ENCODE peak calls at places on chromosomes 11 and 22, in nine cellular contexts. One of them, this sample, is unnamed.

GRCh38 chr11:114088216-114088615 is 28.7 kb downstream of the ZBTB16 start:
- DNase-seq in heart right ventricle: no peak
- DNase-seq in IMR-90: no peak
- DNase-seq in omental fat pad: no peak
- DNase-seq in transverse colon: no peak
- DNase-seq in nephron progenitor cell: no peak
- DNase-seq in HFFc6: no peak
- DNase-seq in GM13976: no peak
- DNase-seq in right lobe of liver: no peak
- DNase-seq in this sample: no peak

GRCh38 chr11:11265320-11265719 is 87.7 kb downstream of the CSNK2A3 start:
- DNase-seq in GM13976: no peak
- DNase-seq in heart right ventricle: no peak
- DNase-seq in transverse colon: no peak
- DNase-seq in nephron progenitor cell: no peak
- DNase-seq in HFFc6: no peak
- DNase-seq in IMR-90: no peak
- DNase-seq in omental fat pad: no peak
- DNase-seq in right lobe of liver: no peak
- DNase-seq in this sample: no peak

GRCh38 chr11:69465236-69466000 is 16.0 kb upstream of the LINC01488 start:
- DNase-seq in nephron progenitor cell: no peak
- DNase-seq in right lobe of liver: peak; percentile 39
- DNase-seq in omental fat pad: no peak
- DNase-seq in transverse colon: peak; percentile 64
- DNase-seq in GM13976: no peak
- DNase-seq in IMR-90: no peak
- DNase-seq in heart right ventricle: no peak
- DNase-seq in HFFc6: no peak
- DNase-seq in this sample: peak; percentile 45

GRCh38 chr11:69253028-69253427 is 40.9 kb upstream of the MYEOV start:
- DNase-seq in HFFc6: peak; percentile 76
- DNase-seq in nephron progenitor cell: no peak
- DNase-seq in IMR-90: peak; percentile 73
- DNase-seq in omental fat pad: no peak
- DNase-seq in transverse colon: no peak
- DNase-seq in heart right ventricle: no peak
- DNase-seq in right lobe of liver: no peak
- DNase-seq in GM13976: no peak
- DNase-seq in this sample: no peak

GRCh38 chr11:22340803-22341581 is 2.8 kb downstream of the SLC17A6 start:
- DNase-seq in right lobe of liver: peak; percentile 47
- DNase-seq in HFFc6: no peak
- DNase-seq in transverse colon: no peak
- DNase-seq in IMR-90: no peak
- DNase-seq in nephron progenitor cell: peak; percentile 26
- DNase-seq in GM13976: no peak
- DNase-seq in heart right ventricle: no peak
- DNase-seq in omental fat pad: no peak
- DNase-seq in this sample: no peak

GRCh38 chr11:68354181-68354872 is 41.9 kb downstream of the LRP5 start:
- DNase-seq in IMR-90: peak; percentile 89
- DNase-seq in GM13976: no peak
- DNase-seq in heart right ventricle: peak; percentile 76
- DNase-seq in HFFc6: peak; percentile 81
- DNase-seq in nephron progenitor cell: no peak
- DNase-seq in omental fat pad: peak; percentile 52
- DNase-seq in transverse colon: peak; percentile 89
- DNase-seq in right lobe of liver: peak; percentile 79
- DNase-seq in this sample: peak; percentile 83

GRCh38 chr22:45683248-45683647 is 11.6 kb downstream of the ATXN10 start:
- DNase-seq in omental fat pad: no peak
- DNase-seq in transverse colon: no peak
- DNase-seq in HFFc6: no peak
- DNase-seq in heart right ventricle: no peak
- DNase-seq in GM13976: no peak
- DNase-seq in nephron progenitor cell: no peak
- DNase-seq in right lobe of liver: no peak
- DNase-seq in IMR-90: no peak
- DNase-seq in this sample: no peak

GRCh38 chr11:18727499-18728236 is 1.7 kb upstream of the IGSF22 start:
- DNase-seq in HFFc6: no peak
- DNase-seq in right lobe of liver: no peak
- DNase-seq in omental fat pad: no peak
- DNase-seq in heart right ventricle: peak; percentile 31
- DNase-seq in GM13976: peak; percentile 77
- DNase-seq in nephron progenitor cell: peak; percentile 69
- DNase-seq in IMR-90: peak; percentile 16
- DNase-seq in transverse colon: peak; percentile 39
- DNase-seq in this sample: no peak

GRCh38 chr11:17588166-17588565 is 41.1 kb downstream of the OTOG start:
- DNase-seq in IMR-90: no peak
- DNase-seq in heart right ventricle: no peak
- DNase-seq in omental fat pad: no peak
- DNase-seq in GM13976: no peak
- DNase-seq in HFFc6: no peak
- DNase-seq in nephron progenitor cell: no peak
- DNase-seq in right lobe of liver: no peak
- DNase-seq in transverse colon: no peak
- DNase-seq in this sample: no peak

GRCh38 chr11:106632283-106632682 is 386.0 kb downstream of the GUCY1A2 start:
- DNase-seq in nephron progenitor cell: no peak
- DNase-seq in HFFc6: no peak
- DNase-seq in right lobe of liver: no peak
- DNase-seq in omental fat pad: no peak
- DNase-seq in GM13976: no peak
- DNase-seq in transverse colon: no peak
- DNase-seq in heart right ventricle: no peak
- DNase-seq in IMR-90: no peak
- DNase-seq in this sample: no peak

GRCh38 chr22:26921726-26922125 is 264.3 kb downstream of the MIAT start:
- DNase-seq in GM13976: no peak
- DNase-seq in heart right ventricle: no peak
- DNase-seq in transverse colon: no peak
- DNase-seq in nephron progenitor cell: no peak
- DNase-seq in IMR-90: no peak
- DNase-seq in right lobe of liver: no peak
- DNase-seq in omental fat pad: no peak
- DNase-seq in HFFc6: no peak
- DNase-seq in this sample: no peak

GRCh38 chr11:117769530-117769929 is 27.5 kb downstream of the DSCAML1 start:
- DNase-seq in omental fat pad: no peak
- DNase-seq in transverse colon: no peak
- DNase-seq in GM13976: no peak
- DNase-seq in heart right ventricle: no peak
- DNase-seq in HFFc6: no peak
- DNase-seq in right lobe of liver: no peak
- DNase-seq in nephron progenitor cell: no peak
- DNase-seq in IMR-90: no peak
- DNase-seq in this sample: no peak

GRCh38 chr22:43951391-43951790 is 3.9 kb upstream of the SAMM50 start:
- DNase-seq in GM13976: no peak
- DNase-seq in nephron progenitor cell: no peak
- DNase-seq in HFFc6: no peak
- DNase-seq in IMR-90: no peak
- DNase-seq in right lobe of liver: no peak
- DNase-seq in omental fat pad: no peak
- DNase-seq in heart right ventricle: no peak
- DNase-seq in transverse colon: no peak
- DNase-seq in this sample: no peak

DNA sequence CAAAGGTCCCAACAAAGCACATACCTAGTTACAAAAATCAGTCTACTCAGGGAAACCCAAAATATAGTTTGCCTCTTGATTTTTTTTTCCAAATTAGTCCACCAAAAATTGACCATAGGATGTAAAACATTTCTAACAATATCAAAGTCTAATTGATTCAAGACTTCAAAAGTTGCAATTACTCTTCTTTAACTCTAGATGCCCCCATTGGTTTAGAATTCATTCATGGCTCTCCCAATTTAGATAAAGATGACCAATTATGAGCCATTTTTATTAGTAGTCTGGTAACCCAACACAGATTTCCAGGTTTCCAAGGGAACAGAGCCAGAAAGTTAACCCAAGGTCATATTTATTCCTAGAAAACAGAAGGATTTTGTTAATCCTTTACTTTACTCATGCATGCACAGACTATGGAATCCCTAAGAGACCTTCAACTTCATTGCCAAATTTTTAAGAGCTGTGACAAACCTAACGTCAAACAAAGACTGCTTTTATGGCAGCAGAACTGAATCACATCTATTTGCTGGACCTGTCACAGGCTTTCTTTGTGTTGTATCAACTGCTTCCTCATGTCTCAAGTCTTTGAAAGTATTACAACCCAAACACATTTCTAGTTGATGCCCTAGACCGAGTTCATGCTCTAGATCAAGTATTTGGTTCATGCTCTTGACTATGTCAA is 55.3 kb downstream of the C22orf42 start:
- DNase-seq in HFFc6: peak; percentile 11
- DNase-seq in GM13976: no peak
- DNase-seq in heart right ventricle: no peak
- DNase-seq in IMR-90: peak; percentile 3
- DNase-seq in nephron progenitor cell: no peak
- DNase-seq in omental fat pad: no peak
- DNase-seq in right lobe of liver: no peak
- DNase-seq in transverse colon: no peak
- DNase-seq in this sample: no peak
- TF ChIP-seq CTCF in HFFc6: peak; percentile 69
- TF ChIP-seq CTCF in GM13976: peak; percentile 6
- TF ChIP-seq CTCF in heart right ventricle: peak; percentile 39
- TF ChIP-seq CTCF in IMR-90: peak; percentile 37
- TF ChIP-seq CTCF in nephron progenitor cell: no peak
- TF ChIP-seq CTCF in omental fat pad: no peak
- TF ChIP-seq CTCF in right lobe of liver: peak; percentile 46
- TF ChIP-seq CTCF in transverse colon: no peak
- TF ChIP-seq CTCF in this sample: no peak

DNA sequence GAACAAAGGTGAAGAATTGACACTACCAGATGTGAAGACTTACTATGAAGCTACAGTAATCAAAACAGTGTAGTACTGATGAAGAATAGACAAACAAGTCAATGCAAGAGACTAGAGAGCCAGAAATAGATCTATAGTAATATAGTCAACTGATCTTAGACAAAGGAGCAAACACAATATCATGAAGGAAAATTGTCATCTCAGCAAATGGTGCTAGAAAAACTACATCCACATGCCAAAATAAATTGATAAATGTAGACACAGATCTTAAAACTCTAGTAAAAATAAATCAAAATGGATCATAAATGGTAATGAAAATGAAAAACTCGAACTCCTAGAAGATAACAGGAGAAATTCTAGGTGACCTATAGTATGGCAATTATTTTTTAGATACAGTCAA is 609.5 kb downstream of the NELL1 start:
- DNase-seq in transverse colon: no peak
- DNase-seq in nephron progenitor cell: no peak
- DNase-seq in omental fat pad: no peak
- DNase-seq in right lobe of liver: no peak
- DNase-seq in HFFc6: no peak
- DNase-seq in IMR-90: no peak
- DNase-seq in GM13976: no peak
- DNase-seq in heart right ventricle: no peak
- DNase-seq in this sample: no peak
- TF ChIP-seq CTCF in transverse colon: no peak
- TF ChIP-seq CTCF in nephron progenitor cell: no peak
- TF ChIP-seq CTCF in omental fat pad: no peak
- TF ChIP-seq CTCF in right lobe of liver: no peak
- TF ChIP-seq CTCF in HFFc6: no peak
- TF ChIP-seq CTCF in IMR-90: no peak
- TF ChIP-seq CTCF in GM13976: no peak
- TF ChIP-seq CTCF in heart right ventricle: no peak
- TF ChIP-seq CTCF in this sample: no peak

GRCh38 chr11:15819679-15820286 is 536.6 kb downstream of the SOX6 start:
- DNase-seq in IMR-90: peak; percentile 19
- DNase-seq in GM13976: peak; percentile 26
- DNase-seq in right lobe of liver: peak; percentile 88
- DNase-seq in transverse colon: peak; percentile 87
- DNase-seq in omental fat pad: no peak
- DNase-seq in HFFc6: peak; percentile 25
- DNase-seq in nephron progenitor cell: peak; percentile 69
- DNase-seq in heart right ventricle: peak; percentile 79
- DNase-seq in this sample: peak; percentile 75
- TF ChIP-seq CTCF in IMR-90: peak; percentile 46
- TF ChIP-seq CTCF in GM13976: peak; percentile 91
- TF ChIP-seq CTCF in right lobe of liver: peak; percentile 95
- TF ChIP-seq CTCF in transverse colon: peak; percentile 84
- TF ChIP-seq CTCF in omental fat pad: no peak
- TF ChIP-seq CTCF in HFFc6: peak; percentile 82
- TF ChIP-seq CTCF in nephron progenitor cell: peak; percentile 79
- TF ChIP-seq CTCF in heart right ventricle: peak; percentile 90
- TF ChIP-seq CTCF in this sample: peak; percentile 84

GRCh38 chr11:43649921-43650320 is 30.6 kb upstream of the HSD17B12 start:
- DNase-seq in transverse colon: no peak
- DNase-seq in nephron progenitor cell: no peak
- DNase-seq in HFFc6: no peak
- DNase-seq in GM13976: no peak
- DNase-seq in heart right ventricle: no peak
- DNase-seq in omental fat pad: no peak
- DNase-seq in IMR-90: no peak
- DNase-seq in right lobe of liver: no peak
- DNase-seq in this sample: no peak

GRCh38 chr11:43646767-43647166 is 33.8 kb upstream of the HSD17B12 start:
- DNase-seq in omental fat pad: no peak
- DNase-seq in heart right ventricle: no peak
- DNase-seq in IMR-90: no peak
- DNase-seq in HFFc6: no peak
- DNase-seq in right lobe of liver: no peak
- DNase-seq in transverse colon: no peak
- DNase-seq in GM13976: no peak
- DNase-seq in nephron progenitor cell: no peak
- DNase-seq in this sample: no peak

GRCh38 chr11:43648888-43649287 is 31.6 kb upstream of the HSD17B12 start:
- DNase-seq in GM13976: no peak
- DNase-seq in nephron progenitor cell: no peak
- DNase-seq in transverse colon: no peak
- DNase-seq in omental fat pad: no peak
- DNase-seq in HFFc6: no peak
- DNase-seq in heart right ventricle: no peak
- DNase-seq in right lobe of liver: no peak
- DNase-seq in IMR-90: no peak
- DNase-seq in this sample: no peak

GRCh38 chr11:43644626-43645299 is 35.8 kb upstream of the HSD17B12 start:
- DNase-seq in IMR-90: peak; percentile 3
- DNase-seq in heart right ventricle: no peak
- DNase-seq in HFFc6: peak; percentile 1
- DNase-seq in omental fat pad: no peak
- DNase-seq in GM13976: peak; percentile 21
- DNase-seq in nephron progenitor cell: no peak
- DNase-seq in transverse colon: peak; percentile 8
- DNase-seq in right lobe of liver: no peak
- DNase-seq in this sample: no peak

DNA sequence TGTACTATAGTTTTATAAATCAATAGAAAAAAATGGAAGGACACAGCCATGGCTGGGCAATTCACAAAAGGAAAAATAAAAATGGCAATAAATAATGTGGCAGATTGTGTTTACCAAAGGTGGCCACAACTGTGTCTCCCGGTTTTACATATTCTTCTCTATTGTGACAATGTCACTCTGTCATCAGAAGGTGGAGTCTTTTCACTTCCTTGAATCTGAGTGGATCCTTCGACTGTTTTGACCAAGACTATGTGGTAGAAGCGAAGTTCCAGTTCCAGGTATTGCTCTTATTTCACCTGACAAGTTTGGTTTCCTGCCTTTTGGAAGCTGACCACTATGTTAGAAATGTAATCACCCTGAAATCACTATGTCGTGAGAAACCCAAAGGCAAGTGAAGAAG is 31.0 kb upstream of the HSD17B12 start:
- DNase-seq in nephron progenitor cell: no peak
- DNase-seq in HFFc6: no peak
- DNase-seq in GM13976: no peak
- DNase-seq in right lobe of liver: no peak
- DNase-seq in IMR-90: no peak
- DNase-seq in transverse colon: no peak
- DNase-seq in omental fat pad: no peak
- DNase-seq in heart right ventricle: no peak
- DNase-seq in this sample: no peak
- TF ChIP-seq CTCF in nephron progenitor cell: no peak
- TF ChIP-seq CTCF in HFFc6: no peak
- TF ChIP-seq CTCF in GM13976: no peak
- TF ChIP-seq CTCF in right lobe of liver: no peak
- TF ChIP-seq CTCF in IMR-90: no peak
- TF ChIP-seq CTCF in transverse colon: no peak
- TF ChIP-seq CTCF in omental fat pad: no peak
- TF ChIP-seq CTCF in heart right ventricle: no peak
- TF ChIP-seq CTCF in this sample: no peak